ENCODE peak calls at places on chromosomes 7 and 10, in four cellular contexts. C is GM12865, T is BE2C, X is mammary epithelial cell. E is an unnamed sample.

GRCh38 chr7:15837627-15838026 is 151.1 kb upstream of the MEOX2 start:
- DNase-seq in C (no peak), T (no peak), X (no peak), E (no peak)

GRCh38 chr7:33807779-33808482 is 97.4 kb upstream of the BMPER start:
- DNase-seq in C (peak), T (peak), X (peak), E (peak)

GRCh38 chr10:69501657-69502056 is 50.4 kb downstream of the TSPAN15 start:
- DNase-seq in C (no peak), T (no peak), X (no peak), E (no peak)

GRCh38 chr7:16317406-16317805 is 103.9 kb downstream of the CRPPA start:
- DNase-seq in C (no peak), T (no peak), X (no peak), E (no peak)

GRCh38 chr10:75462865-75463264 is 31.4 kb downstream of the LRMDA start:
- DNase-seq in C (no peak), T (no peak), X (no peak), E (no peak)

GRCh38 chr10:131946321-131946751 is 35.4 kb downstream of the BNIP3 start:
- DNase-seq in C (no peak), T (no peak), X (no peak), E (no peak)

GRCh38 chr10:100705139-100705538 is 40.2 kb upstream of the PAX2 start:
- DNase-seq in C (no peak), T (no peak), X (no peak), E (no peak)

GRCh38 chr7:28112467-28112866 is 68.1 kb downstream of the JAZF1 start:
- DNase-seq in C (no peak), T (peak), X (no peak), E (no peak)

GRCh38 chr10:21524526-21525366 is 736 bp downstream of the SKIDA1 start:
- DNase-seq in C (no peak), T (no peak), X (peak), E (no peak)

GRCh38 chr7:12765431-12766100 is 78.1 kb downstream of the ARL4A start:
- DNase-seq in C (no peak), T (no peak), X (no peak), E (no peak)

GRCh38 chr7:67429735-67430134 is 433.1 kb downstream of the TYW1 start:
- DNase-seq in C (no peak), T (no peak), X (no peak), E (no peak)

GRCh38 chr7:72437610-72438009 is 25.5 kb upstream of the CALN1 start:
- DNase-seq in C (no peak), T (no peak), X (no peak), E (no peak)

GRCh38 chr7:86644282-86645173 is 819 bp downstream of the GRM3 start:
- DNase-seq in C (no peak), T (no peak), X (no peak), E (no peak)

GRCh38 chr10:2733278-2733963 is 333.9 kb upstream of the PFKP start:
- DNase-seq in C (no peak), T (no peak), X (no peak), E (no peak)

GRCh38 chr7:138324905-138325304 is 135.2 kb upstream of the TRIM24 start:
- DNase-seq in C (no peak), T (no peak), X (no peak), E (no peak)

GRCh38 chr10:110206988-110207804 is at the start of gene MXI1:
- DNase-seq in C (peak), T (peak), X (peak), E (peak)

GRCh38 chr7:41916450-41916927 is 213.6 kb upstream of the INHBA start:
- DNase-seq in C (no peak), T (no peak), X (peak), E (no peak)

GRCh38 chr7:149785983-149786382 is 12.6 kb upstream of the ZNF467 start:
- DNase-seq in C (no peak), T (no peak), X (no peak), E (no peak)

GRCh38 chr10:126905776-126906703 is 812 bp downstream of the DOCK1 start:
- DNase-seq in C (no peak), T (no peak), X (no peak), E (no peak)

GRCh38 chr7:21253740-21254687 is 173.9 kb upstream of the SP4 start:
- DNase-seq in C (peak), T (peak), X (peak), E (peak)

GRCh38 chr10:70603439-70603778 is 868 bp upstream of the PRF1 start:
- DNase-seq in C (no peak), T (no peak), X (no peak), E (no peak)

GRCh38 chr7:35254496-35255416 is 856 bp upstream of the TBX20 start:
- DNase-seq in C (no peak), T (no peak), X (no peak), E (no peak)

GRCh38 chr7:37211097-37211496 is 237.6 kb downstream of the ELMO1 start:
- DNase-seq in C (no peak), T (no peak), X (peak), E (no peak)

GRCh38 chr10:7186387-7187032 is 224.3 kb downstream of the SFMBT2 start:
- DNase-seq in C (no peak), T (no peak), X (no peak), E (no peak)

GRCh38 chr7:107472116-107472515 is 2.3 kb downstream of the GPR22 start:
- DNase-seq in C (no peak), T (no peak), X (no peak), E (no peak)

GRCh38 chr10:29637537-29637936 is 2.8 kb upstream of the SVIL start:
- DNase-seq in C (no peak), T (no peak), X (no peak), E (no peak)

GRCh38 chr10:95792874-95793285 is 36.9 kb downstream of the ENTPD1 start:
- DNase-seq in C (peak), T (no peak), X (no peak), E (no peak)

GRCh38 chr7:24755541-24756416 is 1.5 kb downstream of the GSDME start:
- DNase-seq in C (peak), T (no peak), X (peak), E (no peak)

GRCh38 chr7:8092140-8092539 is 123.5 kb downstream of the GLCCI1 start:
- DNase-seq in C (no peak), T (no peak), X (peak), E (no peak)

GRCh38 chr7:144488977-144489376 is 85.5 kb upstream of the NOBOX start:
- DNase-seq in C (no peak), T (no peak), X (no peak), E (no peak)

GRCh38 chr10:43452356-43452914 is 15.5 kb downstream of the ZNF487 start:
- DNase-seq in C (no peak), T (no peak), X (peak), E (no peak)
- H3K4me3 ChIP-seq in C (no peak), T (no peak), X (no peak), E (no peak)

GRCh38 chr7:129168219-129168991 is 20.0 kb upstream of the SMO start:
- DNase-seq in C (no peak), T (no peak), X (no peak), E (no peak)
- H3K4me3 ChIP-seq in C (no peak), T (no peak), X (no peak), E (no peak)

GRCh38 chr7:1458676-1459511 is at the start of gene MICALL2:
- DNase-seq in C (no peak), T (peak), X (peak), E (peak)
- H3K4me3 ChIP-seq in C (peak), T (peak), X (peak), E (peak)

GRCh38 chr7:135759537-135759936 is 10.9 kb upstream of the FAM180A start:
- DNase-seq in C (no peak), T (no peak), X (no peak), E (no peak)

GRCh38 chr7:135758531-135758932 is 9.9 kb upstream of the FAM180A start:
- DNase-seq in C (no peak), T (no peak), X (peak), E (no peak)

GRCh38 chr7:135755351-135755753 is 6.7 kb upstream of the FAM180A start:
- DNase-seq in C (no peak), T (no peak), X (no peak), E (no peak)

GRCh38 chr7:135756191-135756590 is 7.6 kb upstream of the FAM180A start:
- DNase-seq in C (no peak), T (no peak), X (no peak), E (no peak)

DNA sequence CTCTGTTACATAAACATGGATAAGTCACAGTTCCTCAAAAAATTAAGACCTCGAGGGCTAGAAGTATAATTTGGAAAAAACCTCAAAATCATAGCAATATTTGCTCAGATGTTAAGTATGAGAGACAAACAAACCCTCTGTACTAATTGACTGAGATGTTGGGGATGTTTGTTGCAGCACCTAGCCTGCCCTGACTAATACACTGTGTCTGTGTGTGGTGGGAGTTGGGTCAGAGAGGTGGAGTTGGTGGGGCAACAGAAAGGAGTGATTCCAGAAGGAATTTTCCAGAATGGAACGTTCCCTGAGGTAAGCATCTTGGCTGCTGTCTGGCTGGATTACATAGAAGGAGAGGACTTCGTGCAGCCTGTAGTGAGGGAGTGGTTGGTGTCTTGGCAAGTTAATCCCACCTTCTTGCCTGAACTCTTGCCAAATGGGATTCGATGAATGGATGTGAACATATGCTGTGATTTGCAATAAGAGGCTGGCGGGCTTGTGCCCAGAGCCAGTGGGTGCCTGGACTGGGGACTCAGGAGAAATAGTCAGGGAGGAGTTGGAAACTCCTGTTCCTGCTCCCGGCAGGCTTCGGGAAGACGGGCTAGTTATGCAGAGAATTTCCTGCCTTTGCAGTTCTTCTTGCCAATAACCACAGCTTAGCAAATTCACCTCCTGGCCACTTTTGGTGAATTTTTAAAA is 9.3 kb upstream of the FAM180A start:
- DNase-seq in C (no peak), T (no peak), X (peak), E (no peak)
- H3K4me3 ChIP-seq in C (no peak), T (no peak), X (peak), E (no peak)

GRCh38 chr10:80204801-80205477 is 398 bp downstream of the ANXA11 start:
- DNase-seq in C (peak), T (peak), X (no peak), E (no peak)

GRCh38 chr10:80201592-80202256 is 3.6 kb downstream of the ANXA11 start:
- DNase-seq in C (no peak), T (no peak), X (no peak), E (no peak)

GRCh38 chr10:80204193-80204714 is 1.1 kb downstream of the ANXA11 start:
- DNase-seq in C (peak), T (no peak), X (peak), E (peak)

GRCh38 chr10:80203835-80204148 is 1.5 kb downstream of the ANXA11 start:
- DNase-seq in C (no peak), T (no peak), X (peak), E (no peak)

GRCh38 chr10:80202934-80203834 is 2.2 kb downstream of the ANXA11 start:
- DNase-seq in C (peak), T (no peak), X (peak), E (peak)
- H3K4me3 ChIP-seq in C (peak), T (no peak), X (peak), E (peak)

DNA sequence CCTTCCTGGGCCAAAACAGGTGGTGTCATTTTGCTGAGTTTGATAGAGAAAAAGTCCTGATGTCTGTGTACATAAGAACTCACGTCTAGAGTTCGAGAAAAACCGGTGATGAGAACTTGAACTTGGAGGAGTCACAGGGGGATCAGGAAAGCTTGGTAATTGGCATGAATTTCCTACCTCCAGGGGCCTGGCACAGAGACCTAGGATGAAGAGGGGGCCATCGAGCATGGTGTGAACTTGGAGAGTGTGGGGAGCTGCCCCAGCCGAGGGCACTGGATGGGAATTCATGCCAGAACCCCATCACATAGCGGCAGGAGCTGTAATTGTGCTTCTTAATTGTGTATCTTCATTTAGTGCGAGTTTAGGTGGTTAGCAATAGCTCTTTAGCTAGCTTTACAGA is 82.2 kb downstream of the CUX1 start:
- DNase-seq in C (no peak), T (no peak), X (no peak), E (no peak)
- H3K4me3 ChIP-seq in C (no peak), T (no peak), X (peak), E (no peak)

DNA sequence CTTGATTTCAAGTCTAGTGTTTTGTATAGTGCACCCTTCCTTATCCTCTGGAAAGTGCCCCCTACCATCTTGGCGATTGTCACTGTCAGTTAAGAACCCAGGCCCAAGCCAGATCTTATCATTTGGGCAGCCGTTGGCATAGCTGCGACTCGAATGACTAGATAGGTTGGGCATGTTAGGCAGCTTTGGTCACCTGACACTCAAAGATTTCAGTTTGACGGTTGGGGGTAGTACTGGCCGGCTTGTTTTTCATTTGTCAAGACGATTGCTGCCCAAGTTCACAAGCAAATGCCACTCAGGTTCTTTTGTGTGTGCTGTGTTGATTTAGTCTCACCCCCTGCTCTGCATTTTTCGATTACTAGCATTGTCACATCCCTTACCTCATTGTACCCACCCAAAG is 6.7 kb downstream of the NIPSNAP2 start:
- DNase-seq in C (no peak), T (no peak), X (no peak), E (no peak)
- H3K4me3 ChIP-seq in C (no peak), T (no peak), X (no peak), E (no peak)

DNA sequence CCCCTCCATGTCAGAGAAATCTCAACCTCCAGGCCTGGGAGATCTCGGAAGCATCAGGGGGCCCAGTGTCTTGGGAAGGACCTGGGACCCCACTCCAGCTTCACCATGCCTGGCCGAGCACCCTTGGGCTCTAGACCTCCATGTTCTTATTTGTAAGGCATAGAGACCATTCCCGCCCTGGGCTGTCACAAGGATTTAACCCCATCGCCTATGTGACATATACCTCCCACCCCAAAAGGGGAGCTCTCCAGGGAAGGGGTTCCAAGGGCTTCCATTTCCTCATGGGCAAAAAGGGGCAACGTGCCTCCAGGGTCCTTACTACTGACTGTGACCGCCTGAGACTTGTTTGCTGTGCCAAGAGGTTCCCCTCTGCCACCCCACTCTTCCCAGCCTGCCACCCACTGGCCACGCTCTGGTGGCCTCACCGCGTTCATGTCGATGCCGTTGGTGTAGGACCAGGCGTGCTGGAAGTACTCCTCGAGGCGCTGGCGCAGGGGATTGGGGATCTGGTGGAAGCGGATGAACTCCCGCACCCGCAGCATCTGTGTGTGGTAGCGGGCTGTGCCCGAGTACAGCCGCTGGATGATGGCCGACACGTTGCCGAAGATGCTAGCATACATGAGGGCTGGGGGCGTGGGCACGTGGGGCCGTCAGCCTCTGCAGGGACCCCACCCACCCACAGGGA is 27.5 kb downstream of the KCNH2 start:
- DNase-seq in C (no peak), T (peak), X (no peak), E (no peak)
- H3K4me3 ChIP-seq in C (no peak), T (no peak), X (no peak), E (no peak)